ENCODE peak calls at places on chromosomes 6 and 20, in eight cellular contexts. I, H, L, V, G, Q, K and N are unnamed samples.

GRCh38 chr6:154267508-154268106 is 89.0 kb downstream of the IPCEF1 start:
- DNase-seq in I (no peak), H (no peak), L (no peak), V (no peak), G (no peak), Q (no peak), K (no peak), N (no peak)

GRCh38 chr20:62652051-62652893 is 10.0 kb downstream of the SLCO4A1 start:
- DNase-seq in I (peak; percentile 90), H (peak; percentile 99), L (peak; percentile 99), V (peak; percentile 92), G (peak; percentile 94), Q (no peak), K (peak; percentile 92), N (no peak)

GRCh38 chr6:73631849-73632248 is 21.9 kb downstream of the SLC17A5 start:
- DNase-seq in I (peak; percentile 24), H (peak; percentile 93), L (no peak), V (peak; percentile 45), G (no peak), Q (no peak), K (no peak), N (no peak)

GRCh38 chr6:40312213-40313015 is 274.8 kb downstream of the LRFN2 start:
- DNase-seq in I (no peak), H (peak; percentile 3), L (no peak), V (peak; percentile 64), G (no peak), Q (no peak), K (no peak), N (no peak)

GRCh38 chr6:53731906-53732636 is 62.7 kb upstream of the LRRC1 start:
- DNase-seq in I (no peak), H (no peak), L (no peak), V (no peak), G (no peak), Q (no peak), K (no peak), N (peak; percentile 75)

GRCh38 chr6:159463440-159463839 is 229.6 kb downstream of the SOD2 start:
- DNase-seq in I (no peak), H (peak; percentile 10), L (peak; percentile 39), V (peak; percentile 32), G (no peak), Q (no peak), K (no peak), N (peak; percentile 56)

GRCh38 chr20:237918-238317 is 10.9 kb downstream of the DEFB129 start:
- DNase-seq in I (no peak), H (no peak), L (no peak), V (no peak), G (no peak), Q (no peak), K (no peak), N (no peak)

GRCh38 chr20:7629880-7630279 is 310.4 kb downstream of the HAO1 start:
- DNase-seq in I (no peak), H (no peak), L (no peak), V (peak; percentile 55), G (no peak), Q (no peak), K (no peak), N (no peak)

GRCh38 chr20:47854687-47855212 is 69.5 kb upstream of the SULF2 start:
- DNase-seq in I (peak; percentile 40), H (peak; percentile 41), L (peak; percentile 79), V (peak; percentile 59), G (peak; percentile 25), Q (peak; percentile 41), K (no peak), N (no peak)

GRCh38 chr6:148947621-148948444 is 201.0 kb downstream of the UST start:
- DNase-seq in I (peak; percentile 85), H (peak; percentile 82), L (peak; percentile 90), V (peak; percentile 75), G (peak; percentile 87), Q (peak; percentile 80), K (peak; percentile 61), N (peak; percentile 67)

GRCh38 chr6:9307786-9308185 is 872.4 kb upstream of the SLC35B3 start:
- DNase-seq in I (no peak), H (no peak), L (no peak), V (peak; percentile 69), G (no peak), Q (no peak), K (no peak), N (no peak)

GRCh38 chr6:42038163-42038562 is 12.2 kb upstream of the TAF8 start:
- DNase-seq in I (no peak), H (no peak), L (no peak), V (no peak), G (no peak), Q (no peak), K (no peak), N (no peak)

GRCh38 chr20:60327971-60328660 is 369.9 kb downstream of the CDH26 start:
- DNase-seq in I (no peak), H (peak; percentile 7), L (no peak), V (no peak), G (no peak), Q (no peak), K (no peak), N (no peak)

GRCh38 chr6:15299430-15300131 is 53.7 kb downstream of the JARID2 start:
- DNase-seq in I (no peak), H (peak; percentile 46), L (peak; percentile 51), V (no peak), G (peak; percentile 63), Q (no peak), K (no peak), N (peak; percentile 88)

GRCh38 chr6:121838842-121839241 is 403.4 kb downstream of the GJA1 start:
- DNase-seq in I (peak; percentile 88), H (peak; percentile 38), L (peak; percentile 88), V (peak; percentile 89), G (no peak), Q (no peak), K (no peak), N (peak; percentile 31)

GRCh38 chr6:114061116-114061515 is 90.2 kb upstream of the HDAC2 start:
- DNase-seq in I (no peak), H (no peak), L (no peak), V (no peak), G (no peak), Q (no peak), K (no peak), N (no peak)

GRCh38 chr20:59484228-59484627 is 120.1 kb upstream of the PHACTR3 start:
- DNase-seq in I (no peak), H (no peak), L (no peak), V (no peak), G (no peak), Q (no peak), K (no peak), N (no peak)

GRCh38 chr6:128740951-128741350 is 142.0 kb upstream of the LAMA2 start:
- DNase-seq in I (no peak), H (no peak), L (no peak), V (no peak), G (no peak), Q (no peak), K (no peak), N (no peak)

GRCh38 chr6:81750201-81750600 is 2.3 kb downstream of the TENT5A start:
- DNase-seq in I (no peak), H (no peak), L (peak; percentile 14), V (no peak), G (no peak), Q (no peak), K (no peak), N (no peak)

GRCh38 chr6:68697394-68697793 is 62.3 kb downstream of the ADGRB3 start:
- DNase-seq in I (no peak), H (no peak), L (no peak), V (no peak), G (no peak), Q (no peak), K (no peak), N (no peak)
- H3K4me3 ChIP-seq in I (no peak overlapping the region), H (no peak overlapping the region), L (no peak overlapping the region), V (no peak overlapping the region), G (no peak overlapping the region), Q (no peak overlapping the region), K (no peak overlapping the region), N (no peak overlapping the region)

GRCh38 chr20:37525810-37526209 is 1.9 kb downstream of the BLCAP start:
- DNase-seq in I (no peak), H (no peak), L (no peak), V (no peak), G (peak; percentile 4), Q (no peak), K (no peak), N (no peak)
- H3K4me3 ChIP-seq in I (no peak overlapping the region), H (no peak overlapping the region), L (peak overlapping the region; percentile 98), V (peak overlapping the region; percentile 96), G (peak overlapping the region; percentile 96), Q (peak overlapping the region; percentile 99), K (peak overlapping the region; percentile 96), N (no peak overlapping the region)

DNA sequence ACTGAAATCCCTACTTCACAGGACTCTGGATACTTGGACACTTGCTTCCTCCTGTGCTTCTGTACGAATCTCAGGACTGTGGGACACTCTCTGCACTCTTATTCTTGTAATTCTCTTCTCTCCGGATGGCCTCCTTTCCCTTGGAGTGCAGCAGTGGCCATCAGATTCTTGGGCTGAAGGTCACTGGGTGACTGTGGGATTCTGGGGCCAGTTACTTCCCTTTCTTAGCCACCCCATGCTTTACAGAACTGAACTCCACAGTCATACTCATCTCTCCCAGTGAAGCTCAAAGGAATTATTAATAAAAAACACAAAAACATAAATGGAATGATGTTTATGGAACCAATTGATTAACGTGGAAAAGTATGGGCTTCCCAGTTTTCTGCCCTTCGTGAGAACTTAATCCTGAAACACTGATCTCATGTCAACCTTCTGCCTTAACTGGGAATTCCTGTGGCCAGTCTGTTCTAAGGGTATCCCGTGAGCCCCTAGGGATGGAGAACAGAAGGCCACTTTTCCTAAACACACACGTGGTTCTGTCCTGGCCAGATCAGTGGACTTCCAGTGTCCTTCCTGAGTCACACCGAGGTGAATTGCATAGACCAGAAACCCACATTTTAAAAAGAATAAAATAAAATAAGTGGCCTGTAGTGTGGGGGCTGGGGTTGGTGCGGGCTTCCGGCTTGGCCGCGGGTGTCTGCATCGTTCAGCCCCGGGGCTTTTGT is 23.6 kb upstream of the HLA-E start:
- DNase-seq in I (no peak), H (no peak), L (no peak), V (no peak), G (no peak), Q (no peak), K (no peak), N (no peak)
- H3K4me3 ChIP-seq in I (no peak overlapping the region), H (no peak overlapping the region), L (peak overlapping the region; percentile 53), V (peak overlapping the region; percentile 36), G (peak overlapping the region; percentile 39), Q (peak overlapping the region; percentile 26), K (peak overlapping the region; percentile 43), N (no peak overlapping the region)

GRCh38 chr6:27174958-27175357 is 72.5 kb upstream of the PRSS16 start:
- DNase-seq in I (no peak), H (no peak), L (no peak), V (no peak), G (no peak), Q (no peak), K (no peak), N (no peak)

GRCh38 chr6:27178860-27179259 is 68.6 kb upstream of the PRSS16 start:
- DNase-seq in I (no peak), H (no peak), L (no peak), V (no peak), G (no peak), Q (no peak), K (no peak), N (no peak)

GRCh38 chr6:27178001-27178730 is 69.3 kb upstream of the PRSS16 start:
- DNase-seq in I (peak; percentile 95), H (peak; percentile 94), L (peak; percentile 93), V (peak; percentile 79), G (peak; percentile 62), Q (no peak), K (no peak), N (peak; percentile 77)

GRCh38 chr6:27177454-27178000 is 70.0 kb upstream of the PRSS16 start:
- DNase-seq in I (peak; percentile 91), H (peak; percentile 83), L (peak; percentile 86), V (peak; percentile 80), G (peak; percentile 88), Q (no peak), K (peak; percentile 89), N (peak; percentile 67)

GRCh38 chr6:27176096-27176495 is 71.4 kb upstream of the PRSS16 start:
- DNase-seq in I (peak; percentile 15), H (peak; percentile 67), L (peak; percentile 17), V (no peak), G (no peak), Q (no peak), K (no peak), N (no peak)
- H3K4me3 ChIP-seq in I (no peak overlapping the region), H (no peak overlapping the region), L (no peak overlapping the region), V (no peak overlapping the region), G (no peak overlapping the region), Q (no peak overlapping the region), K (peak overlapping the region; percentile 71), N (no peak overlapping the region)